ENCODE peak calls at places on chromosomes 11 and 22, in five cellular contexts. C is thyroid gland, I is upper lobe of left lung, R is HCT116, E is spleen. K is an unnamed sample.
A peak's percentile ranks its signal among the peaks of the same experiment; 100 is the strongest.

GRCh38 chr11:57392421-57393105 is 2.1 kb upstream of the PRG2 start:
- DNase-seq in C (no peak), I (no peak), R (no peak), E (no peak), K (no peak)

GRCh38 chr11:35059040-35059439 is 79.9 kb upstream of the CD44 start:
- DNase-seq in C (no peak), I (no peak), R (no peak), E (no peak), K (no peak)

GRCh38 chr22:30434775-30435315 is 9.3 kb downstream of the MTFP1 start:
- DNase-seq in C (no peak), I (no peak), R (no peak), E (no peak), K (no peak)

GRCh38 chr22:50507421-50507990 is at the start of gene LMF2:
- DNase-seq in C (peak; percentile 89), I (peak; percentile 91), R (no peak), E (peak; percentile 99), K (no peak)

GRCh38 chr22:25373961-25374360 is 154.5 kb downstream of the CRYBB2 start:
- DNase-seq in C (no peak), I (no peak), R (no peak), E (no peak), K (no peak)

GRCh38 chr11:22807855-22808558 is 21.6 kb downstream of the SVIP start:
- DNase-seq in C (no peak), I (no peak), R (no peak), E (no peak), K (no peak)

GRCh38 chr22:27748355-27749168 is 53.0 kb downstream of the MN1 start:
- DNase-seq in C (no peak), I (no peak), R (no peak), E (peak; percentile 17), K (no peak)

GRCh38 chr11:106695506-106695905 is 322.8 kb downstream of the GUCY1A2 start:
- DNase-seq in C (no peak), I (no peak), R (no peak), E (no peak), K (no peak)

GRCh38 chr11:129277216-129277838 is 85.2 kb upstream of the ARHGAP32 start:
- DNase-seq in C (no peak), I (no peak), R (no peak), E (no peak), K (no peak)
- H3K4me3 ChIP-seq in C (no peak overlapping the region), I (no peak overlapping the region), R (no peak overlapping the region), E (no peak overlapping the region), K (no peak overlapping the region)

DNA sequence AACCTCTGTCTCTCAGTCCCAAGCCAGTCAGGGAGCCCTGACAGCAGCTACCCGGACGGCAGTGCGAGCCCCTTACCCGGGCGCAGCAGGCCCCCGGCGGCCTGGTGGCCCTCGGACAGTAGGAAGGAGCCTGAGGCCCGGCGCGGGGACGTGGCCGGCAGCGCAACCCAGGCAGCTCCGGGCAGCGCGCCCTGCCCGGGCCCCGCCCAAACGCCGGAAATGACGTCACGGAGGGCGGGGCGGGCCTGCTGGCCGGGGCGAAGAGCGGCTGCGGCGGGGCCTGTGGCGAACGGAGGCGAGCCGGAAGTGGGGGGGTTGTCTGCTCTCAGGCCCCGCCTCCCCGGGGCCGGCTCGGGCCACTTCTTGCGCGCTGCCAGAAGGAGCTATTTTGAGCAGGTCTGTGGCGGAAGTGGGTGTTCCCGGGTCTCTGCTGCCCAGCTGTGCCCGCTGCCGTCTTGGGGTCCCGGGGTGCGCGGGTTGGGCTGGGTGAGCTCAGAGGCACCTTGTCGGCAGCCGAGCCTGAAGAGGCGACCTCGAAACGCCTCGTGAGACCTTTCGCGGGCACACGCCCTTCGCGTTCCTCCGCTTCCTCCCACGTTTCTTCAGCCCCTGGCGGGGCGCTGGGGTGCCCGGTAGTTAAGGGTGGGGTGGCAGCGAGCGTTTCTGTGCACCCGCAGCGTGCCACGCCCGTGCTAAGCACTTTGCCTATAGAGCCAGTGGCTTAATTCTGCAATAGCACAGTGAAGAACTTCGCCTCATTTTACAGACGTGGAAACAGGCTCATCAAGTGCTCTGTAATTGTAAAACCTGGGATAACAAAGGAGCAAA is at the start of gene C11orf24:
- DNase-seq in C (peak; percentile 95), I (peak; percentile 97), R (peak; percentile 79), E (peak; percentile 99), K (peak; percentile 95)
- TF ChIP-seq POLR2A in C (peak; percentile 90), I (no peak), R (peak; percentile 87), E (peak; percentile 33), K (peak; percentile 27)

DNA sequence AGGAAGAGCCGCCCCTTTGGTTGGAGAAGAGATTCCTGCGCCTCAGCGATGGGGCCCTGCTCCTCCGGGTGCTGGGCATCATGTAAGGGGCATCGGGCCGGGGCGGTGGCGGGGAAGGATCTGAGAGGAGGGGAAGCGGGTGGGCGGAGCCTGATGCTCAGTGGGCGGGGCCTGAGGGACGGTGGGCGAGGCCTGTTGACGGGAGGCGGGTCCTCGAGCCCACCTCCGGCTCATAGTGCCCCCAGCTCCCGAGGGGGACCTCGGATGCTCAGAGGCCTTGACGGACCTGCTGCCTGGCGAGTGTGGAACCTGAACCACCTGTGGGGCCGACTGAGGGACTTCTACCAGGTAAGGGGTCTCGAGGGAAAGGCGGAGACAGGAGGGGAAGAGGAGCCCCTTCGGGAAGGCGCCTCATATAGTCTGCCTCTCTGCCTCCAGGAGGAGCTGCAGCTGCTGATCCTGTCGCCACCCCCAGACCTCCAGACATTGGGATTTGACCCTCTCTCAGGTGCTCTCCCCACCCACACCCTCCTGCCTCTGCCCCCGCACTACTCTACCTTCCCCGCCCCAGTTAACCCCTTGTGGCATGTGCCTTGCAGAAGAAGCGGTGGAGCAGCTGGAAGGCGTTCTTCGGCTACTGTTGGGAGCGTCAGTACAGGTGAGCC is 799 bp downstream of the CCDC88B start:
- DNase-seq in C (no peak), I (peak; percentile 72), R (no peak), E (peak; percentile 96), K (no peak)
- H3K4me3 ChIP-seq in C (no peak overlapping the region), I (peak overlapping the region; percentile 46), R (no peak overlapping the region), E (peak overlapping the region; percentile 82), K (no peak overlapping the region)

DNA sequence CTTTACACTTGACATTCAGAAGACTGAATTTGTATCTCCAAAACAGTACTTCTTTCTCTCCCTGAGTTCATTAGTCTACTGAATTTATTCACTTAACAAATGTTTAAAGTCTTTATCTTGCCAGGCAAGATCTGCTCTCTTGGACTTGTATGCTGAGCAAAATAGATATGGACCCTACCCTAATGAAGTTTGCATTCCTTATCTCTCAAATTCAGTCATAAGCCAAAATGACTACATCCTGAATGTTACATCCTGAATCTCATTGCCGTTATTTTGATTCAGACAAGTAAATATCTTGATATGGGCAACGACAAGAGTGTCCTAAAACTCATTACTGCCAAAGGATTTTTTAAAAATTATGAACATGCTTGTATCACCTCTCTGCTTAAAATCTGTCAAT is 29.7 kb downstream of the FAR1 start:
- DNase-seq in C (no peak), I (no peak), R (no peak), E (no peak), K (no peak)
- TF ChIP-seq POLR2A in C (no peak), I (no peak), R (no peak), E (no peak), K (no peak)

GRCh38 chr11:8793114-8793777 is 110.7 kb downstream of the RPL27A start:
- DNase-seq in C (no peak), I (no peak), R (no peak), E (no peak), K (no peak)
- H3K4me3 ChIP-seq in C (no peak overlapping the region), I (no peak overlapping the region), R (no peak overlapping the region), E (no peak overlapping the region), K (no peak overlapping the region)

DNA sequence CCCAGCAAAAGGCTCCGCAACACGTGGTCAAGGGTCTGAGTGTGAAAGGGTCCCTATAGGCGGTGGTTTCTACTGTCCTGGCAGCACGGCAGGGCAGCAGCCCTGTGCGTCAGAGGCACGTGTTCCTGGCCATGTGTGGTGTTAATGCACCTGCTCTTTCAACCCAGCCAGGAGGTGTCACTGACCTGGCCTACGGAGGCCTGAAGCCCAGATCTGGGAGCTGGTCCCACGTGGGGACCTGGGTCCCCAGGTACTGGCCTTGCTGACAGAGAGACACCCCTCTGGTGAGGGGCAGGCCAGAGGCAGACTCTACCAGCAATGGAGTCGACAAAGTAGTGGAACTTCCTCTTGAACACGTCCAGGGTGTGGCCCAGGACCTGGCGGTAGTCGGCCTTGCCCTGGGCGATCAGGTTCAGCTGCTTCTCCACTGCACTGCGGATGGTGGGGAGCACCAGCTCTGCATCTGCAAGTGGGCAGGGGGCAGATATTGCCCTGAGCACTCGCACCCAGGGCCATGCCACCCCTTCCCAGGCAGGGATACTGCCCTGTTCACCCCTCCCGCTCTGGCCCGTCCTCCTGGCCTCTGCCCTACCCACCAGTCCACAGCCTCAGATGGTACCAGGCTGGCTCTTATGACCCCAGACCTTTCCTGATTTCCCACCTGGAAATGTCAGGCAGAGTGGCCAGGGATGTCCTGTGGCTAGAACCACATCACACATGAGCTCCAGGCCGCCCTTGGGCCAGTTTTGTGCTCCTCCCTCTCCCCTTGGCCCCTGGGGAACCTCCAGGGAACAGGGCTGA is 6.8 kb upstream of the PPM1F start:
- DNase-seq in C (no peak), I (no peak), R (no peak), E (no peak), K (no peak)
- TF ChIP-seq POLR2A in C (no peak), I (no peak), R (no peak), E (no peak), K (no peak)

GRCh38 chr11:67356867-67357561 is 3.7 kb upstream of the POLD4 start:
- DNase-seq in C (peak; percentile 77), I (peak; percentile 83), R (no peak), E (peak; percentile 87), K (peak; percentile 90)
- H3K4me3 ChIP-seq in C (no peak overlapping the region), I (no peak overlapping the region), R (peak overlapping the region; percentile 25), E (peak overlapping the region; percentile 11), K (no peak overlapping the region)

GRCh38 chr22:37658133-37659065 is at the start of gene PDXP:
- DNase-seq in C (peak; percentile 99), I (peak; percentile 99), R (peak; percentile 100), E (peak; percentile 99), K (peak; percentile 100)
- TF ChIP-seq POLR2A in C (peak; percentile 85), I (no peak), R (peak; percentile 77), E (no peak), K (peak; percentile 59)

DNA sequence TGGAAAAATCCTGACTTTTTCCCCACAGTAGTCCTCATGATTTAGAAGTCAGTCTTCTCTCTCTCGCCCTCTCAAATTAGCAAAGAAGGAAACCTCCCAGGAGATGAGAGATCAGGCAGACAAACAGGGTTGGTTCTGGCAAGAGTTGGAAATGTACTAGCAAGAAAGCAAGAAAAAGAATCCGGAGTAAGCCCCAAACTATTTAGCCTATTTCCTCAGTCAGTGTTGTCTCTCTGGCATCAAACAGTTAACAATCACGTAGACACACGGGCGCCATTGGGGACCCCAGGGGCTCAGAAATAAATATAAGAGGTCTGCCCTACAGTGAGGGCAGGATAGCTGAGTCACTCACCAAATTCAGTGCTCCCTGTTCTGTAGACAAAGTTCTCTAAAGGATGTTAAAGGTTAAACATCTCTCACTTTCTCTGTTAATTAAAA is 4.7 kb downstream of the C11orf52 start:
- DNase-seq in C (no peak), I (no peak), R (no peak), E (no peak), K (no peak)
- H3K4me3 ChIP-seq in C (no peak overlapping the region), I (no peak overlapping the region), R (no peak overlapping the region), E (no peak overlapping the region), K (no peak overlapping the region)

K was measured in vagina.